ENCODE peak calls at places on chromosomes 13 and 19, in nine cellular contexts. X is mucosa of gallbladder, M is EL, H is left colon, F is smooth muscle cell of the brain vasculature, K is colonic mucosa, J is immature natural killer cell, D is T-helper 1 cell, E is HEK293T. B is an unnamed sample.

GRCh38 chr19:19630426-19630825 is 2.4 kb upstream of the LPAR2 start:
- DNase-seq in X (no peak), D (no peak), E (no peak), H (no peak), K (no peak), J (no peak), M (no peak), F (no peak), B (no peak)

GRCh38 chr19:35271546-35271945 is 2.8 kb downstream of the USF2 start:
- DNase-seq in H (no peak), E (no peak), D (no peak), J (no peak), M (no peak), X (no peak), K (no peak), F (no peak), B (no peak)

GRCh38 chr19:10102787-10103236 is 334 bp upstream of the ANGPTL6 start:
- DNase-seq in H (no peak), X (no peak), M (no peak), F (no peak), D (no peak), J (peak), K (no peak), E (no peak), B (no peak)

GRCh38 chr13:31775686-31776085 is 36.4 kb downstream of the RXFP2 start:
- DNase-seq in K (no peak), J (no peak), X (peak), M (no peak), F (no peak), E (no peak), H (no peak), D (no peak), B (no peak)

GRCh38 chr13:35865341-35866240 is 265.6 kb downstream of the DCLK1 start:
- DNase-seq in E (no peak), F (no peak), H (no peak), M (no peak), X (no peak), J (no peak), D (no peak), K (no peak), B (no peak)

GRCh38 chr19:6613711-6614110 is 22.8 kb upstream of the CD70 start:
- DNase-seq in M (no peak), D (peak), H (no peak), F (no peak), E (no peak), X (no peak), J (no peak), K (no peak), B (no peak)

GRCh38 chr13:34462843-34463242 is 479.2 kb upstream of the NBEA start:
- DNase-seq in M (peak), K (no peak), H (no peak), J (no peak), D (no peak), E (no peak), F (no peak), X (peak), B (no peak)

GRCh38 chr19:29467824-29468401 is 57.9 kb upstream of the VSTM2B start:
- DNase-seq in F (no peak), D (peak), M (peak), K (no peak), X (peak), J (no peak), H (no peak), E (peak), B (no peak)

GRCh38 chr13:103788061-103788652 is 721.9 kb upstream of the SLC10A2 start:
- DNase-seq in J (no peak), D (no peak), E (peak), M (no peak), X (no peak), F (no peak), K (no peak), H (no peak), B (no peak)

GRCh38 chr19:3042545-3043267 is 13.6 kb upstream of the TLE2 start:
- DNase-seq in M (no peak), F (no peak), H (no peak), D (no peak), J (no peak), E (no peak), K (no peak), X (no peak), B (no peak)

GRCh38 chr19:47479701-47480503 is 4.1 kb downstream of the KPTN start:
- DNase-seq in F (no peak), K (peak), D (no peak), E (no peak), H (no peak), X (no peak), J (no peak), M (no peak), B (no peak)

GRCh38 chr19:10871711-10872550 is 578 bp downstream of the CARM1 start:
- DNase-seq in X (no peak), E (no peak), M (peak), J (peak), H (peak), D (peak), K (peak), F (no peak), B (peak)

GRCh38 chr13:111064661-111065060 is 50.4 kb upstream of the ARHGEF7 start:
- DNase-seq in J (no peak), F (no peak), K (no peak), X (no peak), H (no peak), M (no peak), D (no peak), E (no peak), B (no peak)

GRCh38 chr13:75760182-75760981 is 124.3 kb downstream of the LMO7 start:
- DNase-seq in D (no peak), K (peak), J (no peak), H (peak), M (no peak), F (no peak), X (peak), E (peak), B (no peak)

GRCh38 chr13:48806522-48806921 is 152.8 kb downstream of the CYSLTR2 start:
- DNase-seq in D (no peak), F (no peak), K (no peak), M (no peak), X (no peak), E (no peak), J (no peak), H (no peak), B (no peak)

GRCh38 chr19:51621178-51621577 is 9.0 kb downstream of the SIGLEC5 start:
- DNase-seq in E (no peak), H (no peak), F (no peak), X (no peak), K (no peak), M (no peak), D (no peak), J (no peak), B (no peak)

GRCh38 chr19:13066231-13066630 is 36.4 kb downstream of the LYL1 start:
- DNase-seq in X (no peak), M (no peak), E (no peak), D (no peak), J (no peak), H (no peak), K (no peak), F (no peak), B (no peak)

B was measured in activated CD8-positive, alpha-beta memory T cell treated with anti-CD3 and anti-CD28 coated beads for 1 hour.